ENCODE peak calls at places on chromosomes 2 and 18, in eight cellular contexts. Q is Daoy; G is activated T-helper 1 cell treated with anti-CD3 and anti-CD28 coated beads, Interleukin-2, amount 50 U/mL, for 16 hours; C is HCT116; J is T-helper 1 cell; W is stimulated activated CD4-positive, alpha-beta T cell treated with anti-CD3 and anti-CD28 coated beads, Interleukin-1b, Interleukin-23, amount 100 ng/mL, for 24 hours; A is nucleus accumbens; U is amygdala. M is an unnamed sample.

GRCh38 chr2:9150568-9150900 is 56.1 kb upstream of the ASAP2 start:
- DNase-seq in Q (no peak), G (no peak), C (no peak), J (no peak), W (no peak), A (no peak), U (no peak), M (no peak)

GRCh38 chr2:71672011-71672639 is 218.8 kb downstream of the DYSF start:
- DNase-seq in Q (peak), G (no peak), C (no peak), J (no peak), W (no peak), A (no peak), U (no peak), M (no peak)

GRCh38 chr2:177265386-177265690 is 811 bp upstream of the NFE2L2 start:
- DNase-seq in Q (peak), G (peak), C (no peak), J (no peak), W (no peak), A (peak), U (peak), M (no peak)

GRCh38 chr2:26477911-26478253 is at the start of gene OTOF:
- DNase-seq in Q (peak), G (no peak), C (no peak), J (no peak), W (no peak), A (no peak), U (no peak), M (no peak)

GRCh38 chr2:229714080-229714735 is at the start of gene DNER:
- DNase-seq in Q (peak), G (no peak), C (no peak), J (peak), W (no peak), A (peak), U (peak), M (no peak)

GRCh38 chr2:54665436-54665856 is 58.0 kb upstream of the EML6 start:
- DNase-seq in Q (peak), G (no peak), C (peak), J (peak), W (no peak), A (no peak), U (no peak), M (peak)

GRCh38 chr2:101175991-101176390 is 24.8 kb upstream of the TBC1D8 start:
- DNase-seq in Q (no peak), G (no peak), C (no peak), J (no peak), W (no peak), A (no peak), U (no peak), M (no peak)

GRCh38 chr2:29921560-29921915 is at the start of gene ALK:
- DNase-seq in Q (peak), G (no peak), C (no peak), J (peak), W (peak), A (peak), U (peak), M (no peak)

GRCh38 chr2:174760845-174761473 is 3.3 kb downstream of the CHRNA1 start:
- DNase-seq in Q (no peak), G (no peak), C (no peak), J (no peak), W (no peak), A (no peak), U (no peak), M (no peak)

GRCh38 chr2:172220111-172220510 is 117.4 kb upstream of the DLX2 start:
- DNase-seq in Q (no peak), G (no peak), C (no peak), J (no peak), W (no peak), A (no peak), U (no peak), M (no peak)

GRCh38 chr2:113309655-113310387 is 31.1 kb upstream of the PAX8 start:
- DNase-seq in Q (peak), G (no peak), C (no peak), J (no peak), W (no peak), A (no peak), U (no peak), M (no peak)

GRCh38 chr2:202148515-202149154 is 75.6 kb downstream of the KIAA2012 start:
- DNase-seq in Q (no peak), G (no peak), C (no peak), J (no peak), W (no peak), A (no peak), U (no peak), M (no peak)

GRCh38 chr2:439077-439476 is 151.2 kb upstream of the ALKAL2 start:
- DNase-seq in Q (no peak), G (no peak), C (no peak), J (no peak), W (no peak), A (no peak), U (no peak), M (no peak)

GRCh38 chr18:75879196-75879595 is 451.7 kb upstream of the SMIM21 start:
- DNase-seq in Q (peak), G (no peak), C (no peak), J (no peak), W (no peak), A (no peak), U (no peak), M (no peak)

GRCh38 chr2:38233231-38233983 is 143.7 kb downstream of the ATL2 start:
- DNase-seq in Q (peak), G (no peak), C (no peak), J (no peak), W (no peak), A (no peak), U (no peak), M (no peak)

GRCh38 chr2:174263989-174264388 is 15.7 kb upstream of the OLA1 start:
- DNase-seq in Q (peak), G (no peak), C (peak), J (no peak), W (no peak), A (no peak), U (no peak), M (no peak)

GRCh38 chr2:163670929-163671328 is 64.9 kb downstream of the FIGN start:
- DNase-seq in Q (no peak), G (no peak), C (no peak), J (no peak), W (no peak), A (no peak), U (no peak), M (no peak)

GRCh38 chr18:7321831-7322230 is 90.9 kb downstream of the LRRC30 start:
- DNase-seq in Q (no peak), G (no peak), C (no peak), J (no peak), W (no peak), A (no peak), U (no peak), M (no peak)

GRCh38 chr2:45786831-45787357 is 135.4 kb downstream of the PRKCE start:
- DNase-seq in Q (peak), G (no peak), C (no peak), J (no peak), W (no peak), A (no peak), U (no peak), M (no peak)

GRCh38 chr2:5164806-5165525 is 527.2 kb upstream of the SOX11 start:
- DNase-seq in Q (peak), G (no peak), C (no peak), J (no peak), W (no peak), A (no peak), U (no peak), M (no peak)

GRCh38 chr18:5879479-5879882 is 15.8 kb downstream of the TMEM200C start:
- DNase-seq in Q (peak), G (no peak), C (no peak), J (no peak), W (no peak), A (no peak), U (no peak), M (no peak)

GRCh38 chr2:177735318-177735803 is 337.2 kb downstream of the PDE11A start:
- DNase-seq in Q (no peak), G (no peak), C (no peak), J (no peak), W (no peak), A (no peak), U (no peak), M (no peak)

GRCh38 chr2:165067958-165068612 is 112.8 kb upstream of the SLC38A11 start:
- DNase-seq in Q (peak), G (no peak), C (no peak), J (no peak), W (no peak), A (peak), U (peak), M (no peak)

GRCh38 chr2:44944952-44945612 is 3.6 kb downstream of the SIX3 start:
- DNase-seq in Q (no peak), G (no peak), C (no peak), J (no peak), W (no peak), A (no peak), U (no peak), M (no peak)

GRCh38 chr18:60686142-60686541 is 313.6 kb upstream of the MC4R start:
- DNase-seq in Q (no peak), G (no peak), C (no peak), J (no peak), W (no peak), A (no peak), U (no peak), M (no peak)

GRCh38 chr2:121376851-121377250 is 91.8 kb upstream of the TFCP2L1 start:
- DNase-seq in Q (no peak), G (no peak), C (no peak), J (no peak), W (no peak), A (no peak), U (no peak), M (no peak)